ENCODE peak calls at places on chromosome 7, in five cellular contexts. F is psoas muscle, P is lower lobe of right lung, N is sigmoid colon, E is K562. A is an unnamed sample.

GRCh38 chr7:19213746-19214145 is 68.5 kb upstream of the FERD3L start:
- DNase-seq in P (no peak), E (no peak), F (no peak), N (no peak), A (no peak)

GRCh38 chr7:79823246-79823951 is 311.2 kb upstream of the GNAI1 start:
- DNase-seq in E (no peak), F (no peak), P (no peak), N (no peak), A (no peak)

GRCh38 chr7:151834281-151835035 is 42.5 kb downstream of the PRKAG2 start:
- DNase-seq in F (no peak), P (peak), N (no peak), E (no peak), A (no peak)

GRCh38 chr7:19404912-19405329 is 259.7 kb upstream of the FERD3L start:
- DNase-seq in E (no peak), N (no peak), P (no peak), F (no peak), A (no peak)

GRCh38 chr7:132777419-132777818 is 201.1 kb upstream of the PLXNA4 start:
- DNase-seq in F (no peak), E (no peak), N (no peak), P (no peak), A (no peak)

GRCh38 chr7:18352339-18353255 is 143.0 kb upstream of the HDAC9 start:
- DNase-seq in P (no peak), F (no peak), N (no peak), E (peak), A (no peak)

GRCh38 chr7:3888096-3888495 is 587.0 kb downstream of the SDK1 start:
- DNase-seq in E (no peak), P (no peak), F (peak), N (no peak), A (peak)

GRCh38 chr7:44959433-44959951 is 19.3 kb downstream of the MYO1G start:
- DNase-seq in F (no peak), E (peak), N (no peak), P (no peak), A (peak)

GRCh38 chr7:15626041-15626440 is 60.4 kb downstream of the MEOX2 start:
- DNase-seq in P (no peak), F (no peak), E (no peak), N (no peak), A (no peak)

GRCh38 chr7:67636363-67637355 is 640.0 kb downstream of the TYW1 start:
- DNase-seq in E (no peak), P (no peak), F (no peak), N (no peak), A (no peak)

GRCh38 chr7:131557521-131558385 is 1.3 kb upstream of the PODXL start:
- DNase-seq in N (peak), F (peak), P (no peak), E (no peak), A (no peak)

GRCh38 chr7:98613601-98614425 is 3.3 kb upstream of the NPTX2 start:
- DNase-seq in P (no peak), E (no peak), F (no peak), N (no peak), A (no peak)

GRCh38 chr7:16083931-16084330 is 337.4 kb downstream of the CRPPA start:
- DNase-seq in N (no peak), F (no peak), E (no peak), P (no peak), A (no peak)

GRCh38 chr7:150755473-150756099 is 18.4 kb downstream of the GIMAP5 start:
- DNase-seq in P (no peak), E (no peak), N (no peak), F (no peak), A (no peak)

GRCh38 chr7:148058092-148058491 is 532.5 kb upstream of the C7orf33 start:
- DNase-seq in E (no peak), N (no peak), F (no peak), P (no peak), A (no peak)

GRCh38 chr7:157445246-157445955 is 108.6 kb downstream of the DNAJB6 start:
- DNase-seq in F (no peak), E (no peak), N (peak), P (peak), A (no peak)

GRCh38 chr7:16762177-16762576 is 8.6 kb downstream of the TSPAN13 start:
- DNase-seq in F (no peak), E (no peak), P (no peak), N (no peak), A (no peak)

GRCh38 chr7:134778941-134779740 is at the start of gene CALD1:
- DNase-seq in E (no peak), P (peak), N (peak), F (peak), A (peak)

GRCh38 chr7:136441835-136442234 is 426.6 kb upstream of the CHRM2 start:
- DNase-seq in N (no peak), P (no peak), F (no peak), E (no peak), A (no peak)

GRCh38 chr7:128872394-128872824 is 9.8 kb downstream of the ATP6V1F start:
- DNase-seq in E (peak), N (no peak), F (no peak), P (no peak), A (no peak)

GRCh38 chr7:93715234-93715633 is 140.7 kb upstream of the CALCR start:
- DNase-seq in E (peak), P (peak), N (no peak), F (peak), A (no peak)

GRCh38 chr7:33874943-33875342 is 30.4 kb upstream of the BMPER start:
- DNase-seq in F (peak), E (no peak), N (no peak), P (no peak), A (no peak)

GRCh38 chr7:47337531-47337930 is 244.4 kb downstream of the TNS3 start:
- DNase-seq in P (no peak), E (no peak), F (no peak), N (no peak), A (peak)
- TF ChIP-seq CTCF in P (no peak), E (no peak), F (no peak), N (no peak), A (no peak)

GRCh38 chr7:23266918-23267317 is 20.3 kb downstream of the GPNMB start:
- DNase-seq in N (no peak), F (no peak), P (no peak), E (no peak), A (no peak)
- H3K27ac ChIP-seq in N (no peak), F (no peak), P (no peak), E (no peak), A (no peak)

GRCh38 chr7:76065016-76065612 is 17.2 kb downstream of the MDH2 start:
- DNase-seq in P (no peak), N (no peak), F (no peak), E (no peak), A (no peak)

GRCh38 chr7:76071316-76072242 is 23.7 kb downstream of the MDH2 start:
- DNase-seq in N (peak), F (no peak), P (no peak), E (no peak), A (no peak)

GRCh38 chr7:76066716-76067503 is 19.0 kb downstream of the MDH2 start:
- DNase-seq in N (no peak), P (no peak), F (no peak), E (no peak), A (no peak)

GRCh38 chr7:76072243-76073148 is 24.6 kb downstream of the MDH2 start:
- DNase-seq in P (no peak), F (no peak), N (no peak), E (no peak), A (no peak)

GRCh38 chr7:76069238-76069638 is 21.3 kb downstream of the MDH2 start:
- DNase-seq in N (peak), P (peak), E (peak), F (peak), A (no peak)
- TF ChIP-seq CTCF in N (peak), P (no peak), E (peak), F (peak), A (no peak)

GRCh38 chr7:23529262-23529859 is 2.4 kb downstream of the TRA2A start:
- DNase-seq in F (no peak), P (no peak), N (no peak), E (no peak), A (no peak)
- H3K27ac ChIP-seq in F (no peak), P (no peak), N (no peak), E (no peak), A (no peak)

GRCh38 chr7:40828686-40829085 is 693.9 kb downstream of the SUGCT start:
- DNase-seq in P (no peak), F (no peak), N (no peak), E (no peak), A (no peak)

GRCh38 chr7:40829201-40829600 is 694.4 kb downstream of the SUGCT start:
- DNase-seq in F (no peak), E (no peak), N (no peak), P (no peak), A (no peak)

GRCh38 chr7:40836218-40836617 is 701.4 kb downstream of the SUGCT start:
- DNase-seq in N (no peak), E (no peak), F (no peak), P (no peak), A (no peak)

DNA sequence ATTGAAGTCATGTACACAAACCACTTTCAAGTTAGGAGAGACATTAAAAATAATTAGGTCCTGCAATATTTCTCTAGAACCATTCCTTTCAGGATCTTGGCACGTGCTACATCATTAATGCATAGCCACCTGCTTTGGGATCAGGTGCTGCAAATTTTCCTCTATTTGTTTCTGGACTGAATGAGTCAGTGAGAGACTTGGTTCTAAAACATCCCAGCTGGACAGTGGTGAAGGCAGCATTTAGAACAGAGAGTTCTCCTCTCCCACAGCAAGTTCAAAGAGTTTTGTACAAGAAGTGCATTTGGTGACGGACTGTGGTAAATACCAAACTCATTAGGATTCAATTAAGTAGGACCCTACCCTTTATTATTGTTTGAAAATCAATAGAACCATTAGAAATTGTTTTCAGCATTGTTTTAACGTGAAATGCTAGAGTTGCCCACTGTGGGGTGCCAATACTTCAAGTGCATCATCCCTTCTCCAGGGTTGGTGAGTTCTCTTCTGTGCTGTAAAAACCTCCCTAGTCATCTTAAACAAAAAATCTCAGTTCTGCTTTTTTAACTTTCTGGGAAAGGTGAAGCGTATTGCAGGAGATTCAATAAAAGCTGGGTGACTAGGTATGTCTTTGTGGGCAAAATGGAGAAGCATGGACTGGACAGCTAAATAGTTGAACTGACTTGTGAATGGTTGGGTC is 698.9 kb downstream of the SUGCT start:
- DNase-seq in P (no peak), E (no peak), N (no peak), F (no peak), A (no peak)
- TF ChIP-seq CTCF in P (no peak), E (no peak), N (no peak), F (no peak), A (no peak)

GRCh38 chr7:81690251-81690650 is 79.6 kb downstream of the HGF start:
- DNase-seq in E (no peak), F (no peak), P (no peak), N (no peak), A (no peak)

GRCh38 chr7:81691199-81691821 is 78.5 kb downstream of the HGF start:
- DNase-seq in E (no peak), P (no peak), F (no peak), N (no peak), A (no peak)

GRCh38 chr7:81690688-81691087 is 79.2 kb downstream of the HGF start:
- DNase-seq in E (no peak), F (no peak), P (no peak), N (no peak), A (no peak)

GRCh38 chr7:81687062-81687461 is 82.8 kb downstream of the HGF start:
- DNase-seq in P (no peak), N (no peak), E (no peak), F (no peak), A (no peak)

GRCh38 chr7:81688622-81689411 is 81.0 kb downstream of the HGF start:
- DNase-seq in F (no peak), P (no peak), E (no peak), N (no peak), A (no peak)
- H3K27ac ChIP-seq in F (no peak), P (no peak), E (no peak), N (no peak), A (no peak)

GRCh38 chr7:115349635-115350034 is 427.7 kb downstream of the MDFIC start:
- DNase-seq in N (no peak), F (no peak), E (no peak), P (no peak), A (no peak)

GRCh38 chr7:115354925-115355324 is 433.0 kb downstream of the MDFIC start:
- DNase-seq in P (no peak), N (no peak), E (no peak), F (no peak), A (no peak)

GRCh38 chr7:115350764-115351163 is 428.9 kb downstream of the MDFIC start:
- DNase-seq in F (no peak), P (no peak), N (no peak), E (no peak), A (no peak)

GRCh38 chr7:115356139-115356746 is 434.3 kb downstream of the MDFIC start:
- DNase-seq in F (no peak), E (no peak), N (no peak), P (no peak), A (no peak)

DNA sequence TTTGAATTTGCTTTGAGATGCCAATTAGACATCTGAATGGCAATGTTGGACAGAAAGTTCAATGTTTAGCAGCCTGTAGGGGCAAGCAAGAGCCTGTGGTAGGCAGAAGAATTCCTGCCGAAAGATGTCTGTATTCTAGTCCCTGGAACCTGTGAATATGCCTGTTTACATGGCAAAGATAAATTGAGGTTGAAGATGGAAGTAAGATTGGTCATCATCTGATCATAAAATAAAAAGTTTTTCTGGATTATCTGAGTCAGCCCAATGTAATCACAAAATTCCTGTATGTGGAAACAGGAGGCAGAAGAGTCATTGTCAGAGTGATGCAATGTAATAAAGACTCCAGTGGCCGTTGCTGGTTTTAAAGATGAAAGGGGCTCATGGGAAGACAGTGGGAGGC is 430.5 kb downstream of the MDFIC start:
- DNase-seq in P (no peak), F (no peak), N (no peak), E (no peak), A (no peak)
- TF ChIP-seq CTCF in P (no peak), F (no peak), N (no peak), E (no peak), A (no peak)

GRCh38 chr7:105637755-105638154 is 56.5 kb upstream of the EFCAB10 start:
- DNase-seq in P (no peak), N (peak), E (no peak), F (no peak), A (no peak)
- H3K27ac ChIP-seq in P (no peak), N (no peak), E (no peak), F (no peak), A (no peak)